ENCODE peak calls at places on chromosomes 11 and 22, in eight cellular contexts. Y is neural progenitor cell, X is AG10803, A is testis, J is mucosa of descending colon, Z is A549, I is astrocyte of the spinal cord, D is uterus. Q is an unnamed sample.

GRCh38 chr22:35418088-35418487 is 18.1 kb downstream of the MCM5 start:
- DNase-seq in Y (no peak), X (peak), A (no peak), J (no peak), Z (no peak), I (no peak), D (no peak), Q (peak)

GRCh38 chr11:1077417-1078119 is 2.9 kb downstream of the MUC2 start:
- DNase-seq in Y (no peak), X (no peak), A (no peak), J (no peak), Z (no peak), I (no peak), D (peak), Q (no peak)

GRCh38 chr11:27423125-27423524 is 49.5 kb downstream of the LGR4 start:
- DNase-seq in Y (peak), X (peak), A (no peak), J (no peak), Z (no peak), I (no peak), D (peak), Q (peak)

GRCh38 chr11:120208012-120208441 is 2.8 kb upstream of the OAF start:
- DNase-seq in Y (no peak), X (no peak), A (no peak), J (no peak), Z (no peak), I (no peak), D (no peak), Q (no peak)

GRCh38 chr22:12601870-12602779 is 2925.9 kb upstream of the OR11H1 start:
- DNase-seq in Y (no peak), X (no peak), A (peak), J (peak), Z (no peak), I (no peak), D (no peak), Q (no peak)

GRCh38 chr11:75782540-75783263 is 14.1 kb downstream of the DGAT2 start:
- DNase-seq in Y (no peak), X (no peak), A (no peak), J (no peak), Z (no peak), I (no peak), D (no peak), Q (peak)

GRCh38 chr11:28963189-28963588 is 855.0 kb downstream of the METTL15 start:
- DNase-seq in Y (no peak), X (peak), A (no peak), J (no peak), Z (no peak), I (peak), D (no peak), Q (peak)

GRCh38 chr11:93490996-93491618 is 52.1 kb downstream of the SMCO4 start:
- DNase-seq in Y (no peak), X (no peak), A (no peak), J (no peak), Z (no peak), I (no peak), D (no peak), Q (no peak)

GRCh38 chr11:45165386-45165785 is 18.9 kb downstream of the PRDM11 start:
- DNase-seq in Y (no peak), X (no peak), A (no peak), J (no peak), Z (no peak), I (no peak), D (no peak), Q (no peak)

GRCh38 chr11:83908457-83908856 is 622.3 kb upstream of the CCDC90B start:
- DNase-seq in Y (no peak), X (no peak), A (no peak), J (no peak), Z (no peak), I (no peak), D (no peak), Q (no peak)

GRCh38 chr11:116925050-116925449 is 87.6 kb upstream of the APOA1 start:
- DNase-seq in Y (peak), X (no peak), A (no peak), J (no peak), Z (no peak), I (no peak), D (no peak), Q (no peak)

GRCh38 chr11:117313103-117313502 is 3.0 kb downstream of the BACE1 start:
- DNase-seq in Y (no peak), X (no peak), A (no peak), J (no peak), Z (no peak), I (no peak), D (no peak), Q (no peak)

GRCh38 chr11:69201764-69202370 is 46.1 kb downstream of the SMIM38 start:
- DNase-seq in Y (no peak), X (no peak), A (no peak), J (no peak), Z (no peak), I (no peak), D (no peak), Q (no peak)

GRCh38 chr22:44464000-44464399 is 34.0 kb downstream of the RTL6 start:
- DNase-seq in Y (no peak), X (no peak), A (no peak), J (no peak), Z (no peak), I (no peak), D (no peak), Q (peak)

GRCh38 chr22:19873960-19874306 is 19.3 kb upstream of the GNB1L start:
- DNase-seq in Y (no peak), X (no peak), A (no peak), J (peak), Z (no peak), I (no peak), D (peak), Q (no peak)

GRCh38 chr11:35363246-35364100 is 55.9 kb downstream of the SLC1A2 start:
- DNase-seq in Y (no peak), X (peak), A (no peak), J (no peak), Z (no peak), I (no peak), D (peak), Q (no peak)

GRCh38 chr11:121466063-121466794 is 13.5 kb upstream of the SORL1-AS1 start:
- DNase-seq in Y (peak), X (peak), A (peak), J (peak), Z (peak), I (peak), D (peak), Q (peak)

GRCh38 chr11:116173946-116174911 is 598.6 kb downstream of the BUD13 start:
- DNase-seq in Y (peak), X (no peak), A (no peak), J (no peak), Z (no peak), I (no peak), D (no peak), Q (no peak)

GRCh38 chr11:74019104-74019738 is 10.3 kb upstream of the UCP3 start:
- DNase-seq in Y (no peak), X (no peak), A (no peak), J (peak), Z (no peak), I (no peak), D (no peak), Q (no peak)

GRCh38 chr11:7414729-7415536 is 70.4 kb upstream of the OLFML1 start:
- DNase-seq in Y (peak), X (no peak), A (no peak), J (no peak), Z (no peak), I (no peak), D (no peak), Q (no peak)

GRCh38 chr22:46134111-46134705 is 16.1 kb upstream of the PPARA start:
- DNase-seq in Y (no peak), X (no peak), A (no peak), J (no peak), Z (no peak), I (no peak), D (no peak), Q (no peak)
- TF ChIP-seq CTCF in Y (no peak), X (no peak), A (no peak), J (no peak), Z (no peak), I (no peak), D (no peak), Q (no peak)

GRCh38 chr11:128585498-128586238 is 1.7 kb downstream of the ETS1 start:
- DNase-seq in Y (peak), X (no peak), A (no peak), J (no peak), Z (no peak), I (no peak), D (no peak), Q (peak)
- H3K4me3 ChIP-seq in Y (no peak), X (no peak), A (no peak), J (no peak), Z (no peak), I (no peak), D (no peak), Q (no peak)

GRCh38 chr22:29313126-29314071 is 2.1 kb downstream of the RASL10A start:
- DNase-seq in Y (peak), X (peak), A (peak), J (no peak), Z (no peak), I (peak), D (no peak), Q (peak)
- TF ChIP-seq CTCF in Y (peak), X (peak), A (peak), J (peak), Z (peak), I (peak), D (no peak), Q (peak)

GRCh38 chr22:30196141-30196866 is 50.3 kb downstream of the LIF start:
- DNase-seq in Y (peak), X (peak), A (peak), J (peak), Z (peak), I (peak), D (peak), Q (peak)
- H3K4me3 ChIP-seq in Y (no peak), X (peak), A (no peak), J (no peak), Z (no peak), I (no peak), D (no peak), Q (peak)

Q was measured in epithelial cell of esophagus.